ENCODE peak calls at places on chromosomes 4 and X, in eight cellular contexts. X is activated effector memory CD4-positive, alpha-beta T cell treated with anti-CD3 and anti-CD28 coated beads, Interleukin-2, amount 50 U/mL, for 16 hours; C is DMS153; E is HCT116; F is RWPE2; Y is CD8-positive, alpha-beta memory T cell; I is Peyer's patch; G is Kasumi-1. A is an unnamed sample.

GRCh38 chr4:109294006-109294405 is 8.5 kb downstream of the COL25A1 start:
- DNase-seq in X (no peak), Y (no peak), I (no peak), G (peak), E (peak), C (no peak), F (no peak), A (no peak)

GRCh38 chr4:185137233-185137925 is 5.7 kb upstream of the SLC25A4 start:
- DNase-seq in E (no peak), I (no peak), G (no peak), C (no peak), X (no peak), Y (no peak), F (no peak), A (no peak)

GRCh38 chrX:109856974-109857373 is 123.9 kb upstream of the ACSL4 start:
- DNase-seq in G (peak), I (no peak), X (no peak), E (no peak), F (no peak), C (no peak), Y (no peak), A (no peak)

GRCh38 chr4:89674876-89675459 is 162.0 kb downstream of the SNCA start:
- DNase-seq in C (peak), G (no peak), E (no peak), I (no peak), F (no peak), Y (no peak), X (no peak), A (no peak)

GRCh38 chrX:56758456-56758855 is 29.4 kb downstream of the NBDY start:
- DNase-seq in F (no peak), X (no peak), I (no peak), E (no peak), C (no peak), G (no peak), Y (no peak), A (no peak)

GRCh38 chr4:55312491-55313101 is 33.4 kb upstream of the SRD5A3 start:
- DNase-seq in C (no peak), E (peak), Y (no peak), X (peak), F (no peak), I (no peak), G (peak), A (no peak)

GRCh38 chr4:149486861-149487260 is 328.8 kb downstream of the IQCM start:
- DNase-seq in C (no peak), X (no peak), F (no peak), G (no peak), E (no peak), Y (no peak), I (no peak), A (no peak)

GRCh38 chr4:56976878-56977320 is 507 bp downstream of the NOA1 start:
- DNase-seq in Y (peak), G (no peak), F (no peak), C (no peak), I (peak), E (peak), X (peak), A (peak)

GRCh38 chr4:804804-805203 is 21.1 kb downstream of the CPLX1 start:
- DNase-seq in X (no peak), C (no peak), Y (no peak), E (no peak), F (no peak), G (no peak), I (no peak), A (no peak)

GRCh38 chr4:32858971-32859370 is 2138.8 kb downstream of the PCDH7 start:
- DNase-seq in F (no peak), C (no peak), E (peak), Y (no peak), I (no peak), X (no peak), G (no peak), A (no peak)

GRCh38 chr4:106502106-106502699 is 133.6 kb upstream of the GIMD1 start:
- DNase-seq in C (no peak), E (peak), G (no peak), Y (no peak), I (peak), F (no peak), X (peak), A (peak)

GRCh38 chrX:13689519-13690211 is 737 bp downstream of the RAB9A start:
- DNase-seq in C (no peak), Y (no peak), F (no peak), I (no peak), E (no peak), G (peak), X (no peak), A (no peak)

GRCh38 chr4:152849350-152849749 is 69.6 kb downstream of the ARFIP1 start:
- DNase-seq in G (no peak), I (no peak), Y (no peak), X (no peak), C (no peak), F (no peak), E (no peak), A (no peak)

GRCh38 chrX:22760513-22761057 is 239.2 kb upstream of the DDX53 start:
- DNase-seq in Y (no peak), C (no peak), I (no peak), F (no peak), G (peak), X (no peak), E (no peak), A (no peak)

A was measured in NK-92 treated with Interleukin-12 subunit alpha and Interleukin-12 subunit beta, amount 100 ng/mL, for 24 hours.